ENCODE peak calls at places on chromosomes 11 and 22, in seven cellular contexts. U is astrocyte of the spinal cord; T is GM23338; I is B cell; Z is ovary; Y is breast epithelium; E is CD8-positive, alpha-beta T cell. X is an unnamed sample.

GRCh38 chr11:1057806-1058205 is 16.9 kb upstream of the MUC2 start:
- DNase-seq in U (no peak), T (no peak), I (no peak), Z (peak), Y (no peak), E (no peak), X (no peak)

GRCh38 chr22:41094036-41094435 is 1.6 kb downstream of the EP300 start:
- DNase-seq in U (peak), T (peak), I (no peak), Z (no peak), Y (no peak), E (no peak), X (no peak)

GRCh38 chr22:36406721-36407120 is 19.0 kb upstream of the MYH9 start:
- DNase-seq in U (no peak), T (no peak), I (no peak), Z (no peak), Y (no peak), E (no peak), X (no peak)

GRCh38 chr22:45071618-45072017 is 61.8 kb upstream of the PHF21B start:
- DNase-seq in U (no peak), T (no peak), I (no peak), Z (no peak), Y (no peak), E (no peak), X (no peak)

GRCh38 chr22:32106930-32107329 is 52.2 kb downstream of the C22orf42 start:
- DNase-seq in U (peak), T (peak), I (no peak), Z (no peak), Y (no peak), E (no peak), X (peak)

GRCh38 chr11:62324738-62325556 is 12.3 kb upstream of the ASRGL1 start:
- DNase-seq in U (peak), T (peak), I (peak), Z (no peak), Y (no peak), E (peak), X (peak)

GRCh38 chr11:72422414-72422813 is 11.9 kb downstream of the CLPB start:
- DNase-seq in U (no peak), T (no peak), I (no peak), Z (no peak), Y (no peak), E (no peak), X (no peak)

GRCh38 chr11:95487391-95487790 is 256.4 kb upstream of the SESN3 start:
- DNase-seq in U (no peak), T (peak), I (peak), Z (no peak), Y (no peak), E (no peak), X (no peak)

GRCh38 chr11:9574556-9574805 is 1.0 kb downstream of the WEE1 start:
- DNase-seq in U (no peak), T (peak), I (no peak), Z (peak), Y (no peak), E (no peak), X (no peak)

GRCh38 chr11:35237860-35238715 is 99.1 kb downstream of the CD44 start:
- DNase-seq in U (peak), T (peak), I (no peak), Z (peak), Y (no peak), E (peak), X (peak)

GRCh38 chr11:125499563-125499962 is 3.5 kb upstream of the FEZ1 start:
- DNase-seq in U (no peak), T (no peak), I (no peak), Z (no peak), Y (no peak), E (no peak), X (no peak)

GRCh38 chr22:49079743-49080500 is 747.8 kb downstream of the BRD1 start:
- DNase-seq in U (no peak), T (no peak), I (no peak), Z (no peak), Y (no peak), E (no peak), X (no peak)

GRCh38 chr22:37240941-37241320 is 3.1 kb downstream of the RAC2 start:
- DNase-seq in U (no peak), T (no peak), I (no peak), Z (no peak), Y (no peak), E (peak), X (no peak)

GRCh38 chr11:578276-579035 is 2.2 kb downstream of the PHRF1 start:
- DNase-seq in U (no peak), T (no peak), I (no peak), Z (no peak), Y (no peak), E (no peak), X (no peak)

GRCh38 chr22:22878211-22878570 is 9.4 kb upstream of the IGLL5 start:
- DNase-seq in U (no peak), T (no peak), I (no peak), Z (no peak), Y (peak), E (no peak), X (no peak)

GRCh38 chr11:112555491-112556364 is 295.1 kb upstream of the PLET1 start:
- DNase-seq in U (peak), T (peak), I (peak), Z (peak), Y (no peak), E (peak), X (peak)

GRCh38 chr22:38719196-38719595 is 13.5 kb downstream of the GTPBP1 start:
- DNase-seq in U (no peak), T (no peak), I (no peak), Z (no peak), Y (no peak), E (no peak), X (no peak)

GRCh38 chr22:49394116-49394785 is 433.4 kb downstream of the BRD1 start:
- DNase-seq in U (no peak), T (no peak), I (no peak), Z (no peak), Y (no peak), E (no peak), X (no peak)

GRCh38 chr22:43889366-43890253 is 2.2 kb downstream of the PNPLA5 start:
- DNase-seq in U (peak), T (peak), I (no peak), Z (no peak), Y (no peak), E (no peak), X (no peak)

GRCh38 chr11:7635137-7635536 is 38.2 kb downstream of the CYB5R2 start:
- DNase-seq in U (no peak), T (no peak), I (no peak), Z (no peak), Y (no peak), E (no peak), X (no peak)

GRCh38 chr22:47054231-47055072 is 292.0 kb downstream of the TBC1D22A start:
- DNase-seq in U (no peak), T (no peak), I (no peak), Z (no peak), Y (no peak), E (no peak), X (no peak)

GRCh38 chr11:86644291-86644690 is 28.1 kb downstream of the ME3 start:
- DNase-seq in U (peak), T (no peak), I (no peak), Z (no peak), Y (no peak), E (no peak), X (no peak)

GRCh38 chr22:29706493-29706892 is 13.3 kb upstream of the CABP7 start:
- DNase-seq in U (no peak), T (peak), I (no peak), Z (no peak), Y (no peak), E (no peak), X (no peak)

GRCh38 chr22:47232197-47232596 is 469.7 kb downstream of the TBC1D22A start:
- DNase-seq in U (no peak), T (no peak), I (no peak), Z (no peak), Y (no peak), E (no peak), X (no peak)

GRCh38 chr11:102047305-102047924 is at the start of gene CFAP300:
- DNase-seq in U (peak), T (peak), I (peak), Z (peak), Y (peak), E (no peak), X (peak)

DNA sequence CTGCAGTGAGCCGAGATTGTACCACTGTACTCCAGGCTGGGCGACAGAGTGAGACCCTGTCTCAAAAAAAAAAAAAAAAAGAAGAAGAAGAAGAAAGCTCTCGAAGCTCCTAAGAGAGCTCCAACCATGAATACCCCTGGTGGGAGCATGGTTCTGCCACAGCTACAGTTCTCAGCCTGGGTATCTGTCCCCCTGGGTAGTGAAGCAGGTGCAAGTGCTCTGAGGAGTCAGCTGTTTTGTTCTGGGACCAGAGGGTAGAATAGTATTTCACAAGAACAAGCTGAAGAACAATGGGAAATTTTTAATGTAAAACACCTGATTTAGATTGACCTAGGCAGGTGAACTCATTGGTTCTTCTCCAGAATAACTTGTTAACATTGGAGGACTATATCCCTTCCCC is 4.3 kb upstream of the HYOU1 start:
- DNase-seq in U (no peak), T (no peak), I (no peak), Z (no peak), Y (no peak), E (no peak), X (no peak)
- TF ChIP-seq CTCF in U (no peak), T (no peak), I (no peak), Z (no peak), Y (no peak), E (no peak), X (no peak)

GRCh38 chr22:35043251-35043931 is 22.6 kb upstream of the ISX start:
- DNase-seq in U (no peak), T (peak), I (no peak), Z (no peak), Y (no peak), E (no peak), X (no peak)

GRCh38 chr22:35037089-35037488 is 28.9 kb upstream of the ISX start:
- DNase-seq in U (no peak), T (peak), I (no peak), Z (no peak), Y (no peak), E (no peak), X (peak)

GRCh38 chr22:35034963-35035362 is 31.0 kb upstream of the ISX start:
- DNase-seq in U (no peak), T (no peak), I (no peak), Z (no peak), Y (no peak), E (no peak), X (no peak)

GRCh38 chr22:35043932-35044319 is 22.0 kb upstream of the ISX start:
- DNase-seq in U (no peak), T (no peak), I (no peak), Z (no peak), Y (no peak), E (no peak), X (no peak)

GRCh38 chr22:35039625-35040024 is 26.3 kb upstream of the ISX start:
- DNase-seq in U (no peak), T (no peak), I (no peak), Z (no peak), Y (no peak), E (no peak), X (no peak)
- TF ChIP-seq CTCF in U (no peak), T (no peak), I (no peak), Z (no peak), Y (no peak), E (no peak), X (no peak)

GRCh38 chr11:92390783-92391182 is 166.2 kb downstream of the FAT3 start:
- DNase-seq in U (no peak), T (no peak), I (no peak), Z (no peak), Y (no peak), E (no peak), X (no peak)
- TF ChIP-seq CTCF in U (no peak), T (no peak), I (no peak), Z (no peak), Y (no peak), E (no peak), X (no peak)

DNA sequence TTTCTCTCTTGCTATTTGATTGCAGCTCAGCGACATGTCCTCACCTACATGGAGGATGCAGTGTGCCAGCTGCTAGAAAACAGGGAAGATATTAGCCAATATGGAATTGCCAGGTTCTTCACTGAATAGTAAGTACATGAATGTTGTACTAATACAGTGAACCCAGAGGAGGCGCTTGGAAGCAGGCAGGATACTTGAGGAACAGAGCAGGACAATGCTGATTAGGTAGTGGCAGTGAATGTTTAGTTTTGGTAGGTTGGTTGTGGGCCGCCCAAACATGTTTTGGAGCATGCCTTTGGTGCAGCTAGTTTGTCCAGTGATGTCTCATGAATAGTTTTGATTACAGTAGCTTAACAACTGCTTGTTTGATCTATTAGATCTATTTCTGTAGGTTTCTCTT is 50.6 kb downstream of the CSTPP1 start:
- DNase-seq in U (no peak), T (peak), I (no peak), Z (no peak), Y (no peak), E (no peak), X (no peak)
- TF ChIP-seq CTCF in U (no peak), T (peak), I (no peak), Z (no peak), Y (no peak), E (no peak), X (no peak)

DNA sequence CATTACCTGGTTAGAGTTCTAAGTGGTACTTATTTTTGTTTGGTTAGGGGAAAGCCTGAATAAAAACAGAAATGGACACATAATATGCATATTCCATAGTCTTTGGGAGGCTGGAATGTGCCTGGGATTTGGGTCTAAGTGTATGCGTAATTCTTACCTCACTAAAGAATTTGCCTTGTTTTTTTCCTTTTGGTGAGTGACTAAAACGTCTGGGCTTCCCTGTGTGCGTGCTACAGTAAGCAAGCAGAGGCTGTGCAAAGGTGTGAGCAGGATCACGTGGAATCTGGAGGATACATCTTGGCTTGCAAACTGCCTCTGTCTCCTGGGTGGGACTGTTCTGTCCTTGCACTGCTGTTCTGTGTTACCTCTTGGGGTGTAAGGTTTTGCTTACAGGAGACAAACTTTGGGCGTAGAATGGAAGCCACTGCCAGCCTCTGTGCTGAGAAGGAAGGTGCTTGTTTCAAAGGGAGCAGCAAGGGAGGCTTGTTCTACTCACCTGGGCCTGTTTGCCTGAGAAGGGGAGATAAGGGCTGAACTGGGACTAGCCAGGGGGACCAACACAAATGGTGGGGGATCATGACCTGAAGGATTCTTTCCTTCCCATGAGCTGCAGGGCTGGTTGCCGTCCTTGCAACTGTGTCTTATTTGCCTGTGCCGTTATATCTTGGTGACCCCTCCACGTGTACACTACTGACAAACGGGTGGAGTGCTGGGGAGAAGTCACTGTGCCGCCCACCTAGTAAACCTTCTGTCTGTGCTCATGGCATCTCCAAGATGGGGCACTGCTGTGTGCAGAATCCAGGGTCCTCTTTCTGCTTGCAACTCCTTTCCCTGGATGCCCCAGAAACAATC is 4.5 kb downstream of the NEAT1 start:
- DNase-seq in U (peak), T (peak), I (no peak), Z (peak), Y (peak), E (peak), X (no peak)
- TF ChIP-seq CTCF in U (no peak), T (no peak), I (no peak), Z (no peak), Y (no peak), E (no peak), X (no peak)